ENCODE peak calls at places on chromosomes 3 and 15, in four cellular contexts. One of them, this sample, is unnamed.

GRCh38 chr15:84901540-84901939 is 17.1 kb downstream of the SLC28A1 start:
- DNase-seq in HepG2: no peak
- DNase-seq in HCT116: no peak
- DNase-seq in K562: no peak
- DNase-seq in this sample: no peak

GRCh38 chr3:127005864-127006500 is 23.1 kb downstream of the PLXNA1 start:
- DNase-seq in K562: no peak
- DNase-seq in HepG2: no peak
- DNase-seq in HCT116: no peak
- DNase-seq in this sample: no peak

GRCh38 chr3:26259166-26259565 is 363.4 kb upstream of the LRRC3B start:
- DNase-seq in HepG2: no peak
- DNase-seq in HCT116: no peak
- DNase-seq in K562: no peak
- DNase-seq in this sample: no peak

GRCh38 chr3:125136515-125136914 is 76.0 kb downstream of the SLC12A8 start:
- DNase-seq in K562: no peak
- DNase-seq in HCT116: no peak
- DNase-seq in HepG2: no peak
- DNase-seq in this sample: no peak

GRCh38 chr3:182524711-182525401 is 268.4 kb upstream of the ATP11B start:
- DNase-seq in HCT116: no peak
- DNase-seq in HepG2: no peak
- DNase-seq in K562: no peak
- DNase-seq in this sample: no peak

GRCh38 chr3:152779649-152780048 is 55.3 kb upstream of the P2RY1 start:
- DNase-seq in HCT116: no peak
- DNase-seq in HepG2: no peak
- DNase-seq in K562: no peak
- DNase-seq in this sample: no peak

GRCh38 chr3:185912512-185912911 is 25.3 kb downstream of the TRA2B start:
- DNase-seq in K562: no peak
- DNase-seq in HepG2: no peak
- DNase-seq in HCT116: no peak
- DNase-seq in this sample: no peak

GRCh38 chr3:19270471-19270870 is 122.2 kb downstream of the KCNH8 start:
- DNase-seq in K562: no peak
- DNase-seq in HCT116: no peak
- DNase-seq in HepG2: no peak
- DNase-seq in this sample: no peak

GRCh38 chr15:39624806-39625205 is 43.9 kb downstream of the THBS1 start:
- DNase-seq in HepG2: peak; percentile 50
- DNase-seq in K562: no peak
- DNase-seq in HCT116: no peak
- DNase-seq in this sample: peak; percentile 33

GRCh38 chr3:152174876-152175575 is 93.7 kb upstream of the MBNL1 start:
- DNase-seq in K562: no peak
- DNase-seq in HCT116: no peak
- DNase-seq in HepG2: no peak
- DNase-seq in this sample: no peak

GRCh38 chr3:29128004-29128403 is 152.9 kb upstream of the RBMS3 start:
- DNase-seq in HCT116: no peak
- DNase-seq in K562: no peak
- DNase-seq in HepG2: no peak
- DNase-seq in this sample: no peak
- TF ChIP-seq TCF7L2 in HCT116: no peak
- TF ChIP-seq TCF7L2 in K562: no peak
- TF ChIP-seq TCF7L2 in HepG2: no peak
- TF ChIP-seq TCF7L2 in this sample: no peak

GRCh38 chr3:184562875-184563568 is 1.4 kb downstream of the EPHB3 start:
- DNase-seq in HepG2: no peak
- DNase-seq in HCT116: no peak
- DNase-seq in K562: no peak
- DNase-seq in this sample: no peak

GRCh38 chr3:184562146-184562861 is 719 bp downstream of the EPHB3 start:
- DNase-seq in K562: no peak
- DNase-seq in HepG2: no peak
- DNase-seq in HCT116: no peak
- DNase-seq in this sample: no peak

GRCh38 chr3:184560992-184561328 is 625 bp upstream of the EPHB3 start:
- DNase-seq in HepG2: no peak
- DNase-seq in K562: no peak
- DNase-seq in HCT116: no peak
- DNase-seq in this sample: no peak

GRCh38 chr3:184560531-184560930 is 1.1 kb upstream of the EPHB3 start:
- DNase-seq in HCT116: no peak
- DNase-seq in K562: no peak
- DNase-seq in HepG2: no peak
- DNase-seq in this sample: no peak

GRCh38 chr3:184561329-184562145 is at the start of gene EPHB3:
- DNase-seq in HepG2: peak; percentile 92
- DNase-seq in K562: peak; percentile 88
- DNase-seq in HCT116: peak; percentile 98
- DNase-seq in this sample: peak; percentile 82
- H3K4me1 ChIP-seq in HepG2: peaks cover 27% of the 10 kb centered on the region
- H3K4me1 ChIP-seq in K562: peaks cover 8% of the 10 kb centered on the region
- H3K4me1 ChIP-seq in HCT116: peaks cover 31% of the 10 kb centered on the region
- H3K4me1 ChIP-seq in this sample: peaks cover 21% of the 10 kb centered on the region

GRCh38 chr3:17941134-17941533 is 198.7 kb upstream of the TBC1D5 start:
- DNase-seq in HCT116: no peak
- DNase-seq in K562: no peak
- DNase-seq in HepG2: no peak
- DNase-seq in this sample: no peak
- H3K4me3 ChIP-seq in HCT116: no peak overlapping the region
- H3K4me3 ChIP-seq in K562: no peak overlapping the region
- H3K4me3 ChIP-seq in HepG2: no peak overlapping the region
- H3K4me3 ChIP-seq in this sample: no peak overlapping the region

GRCh38 chr3:50573566-50574279 is 4.4 kb downstream of the HEMK1 start:
- DNase-seq in HepG2: no peak
- DNase-seq in HCT116: no peak
- DNase-seq in K562: peak; percentile 41
- DNase-seq in this sample: no peak
- TF ChIP-seq TCF7L2 in HepG2: no peak
- TF ChIP-seq TCF7L2 in HCT116: no peak
- TF ChIP-seq TCF7L2 in K562: no peak
- TF ChIP-seq TCF7L2 in this sample: no peak

GRCh38 chr3:52234516-52235447 is 4.2 kb downstream of the TWF2 start:
- DNase-seq in HCT116: no peak
- DNase-seq in K562: no peak
- DNase-seq in HepG2: no peak
- DNase-seq in this sample: no peak

GRCh38 chr3:52233108-52233591 is 5.8 kb downstream of the TWF2 start:
- DNase-seq in K562: no peak
- DNase-seq in HepG2: no peak
- DNase-seq in HCT116: no peak
- DNase-seq in this sample: no peak

GRCh38 chr3:52231502-52232278 is 6.2 kb upstream of the TLR9 start:
- DNase-seq in HCT116: no peak
- DNase-seq in K562: peak; percentile 71
- DNase-seq in HepG2: no peak
- DNase-seq in this sample: no peak

GRCh38 chr3:52232279-52233107 is 6.5 kb downstream of the TWF2 start:
- DNase-seq in HepG2: no peak
- DNase-seq in HCT116: no peak
- DNase-seq in K562: no peak
- DNase-seq in this sample: no peak

DNA sequence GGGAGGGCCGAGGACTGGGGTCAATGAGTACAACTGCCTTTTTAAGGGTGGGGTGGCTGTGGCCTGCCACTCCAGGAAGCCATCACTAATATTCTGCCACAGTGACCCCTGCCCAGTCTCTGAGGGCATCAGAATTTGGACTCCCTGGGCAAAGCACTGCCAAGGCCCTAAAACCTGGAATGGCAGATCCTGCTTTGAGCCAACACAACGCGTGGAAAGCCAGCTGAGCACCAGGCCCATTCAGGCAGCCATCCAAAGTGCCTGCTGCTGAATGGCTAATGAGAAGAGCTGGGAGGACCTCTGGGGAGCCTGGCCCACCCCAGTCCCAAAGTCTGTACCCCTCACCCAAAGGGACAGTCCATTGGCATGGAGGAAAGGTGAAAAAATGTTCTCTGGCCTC is 5.0 kb downstream of the TWF2 start:
- DNase-seq in HepG2: no peak
- DNase-seq in HCT116: no peak
- DNase-seq in K562: no peak
- DNase-seq in this sample: no peak
- H3K4me1 ChIP-seq in HepG2: peaks cover 32% of the 10 kb centered on the region
- H3K4me1 ChIP-seq in HCT116: peaks cover 25% of the 10 kb centered on the region
- H3K4me1 ChIP-seq in K562: peaks cover 52% of the 10 kb centered on the region
- H3K4me1 ChIP-seq in this sample: peaks cover 13% of the 10 kb centered on the region

GRCh38 chr3:165885558-165886270 is 48.5 kb upstream of the BCHE start:
- DNase-seq in HCT116: no peak
- DNase-seq in HepG2: no peak
- DNase-seq in K562: no peak
- DNase-seq in this sample: no peak
- H3K4me3 ChIP-seq in HCT116: no peak overlapping the region
- H3K4me3 ChIP-seq in HepG2: no peak overlapping the region
- H3K4me3 ChIP-seq in K562: no peak overlapping the region
- H3K4me3 ChIP-seq in this sample: no peak overlapping the region

This sample was measured in Panc1.